ENCODE peak calls at places on chromosome 1, in six cellular contexts. One of them, this sample, is unnamed.

GRCh38 chr1:243713470-243714186 is 136.4 kb downstream of the AKT3 start:
- DNase-seq in esophagus muscularis mucosa: no peak
- DNase-seq in stimulated activated CD4-positive, alpha-beta T cell treated with anti-CD3 and anti-CD28 coated beads, Interleukin-12 subunit alpha, Interleukin-12 subunit beta, amount 100 ng/mL, for 4 hours: no peak
- DNase-seq in RCC 7860: no peak
- DNase-seq in activated CD4-positive, alpha-beta T cell treated with anti-CD3 and anti-CD28 coated beads, Interleukin-2, amount 50 U/mL, for 24 hours: no peak
- DNase-seq in LoVo: no peak
- DNase-seq in this sample: no peak

GRCh38 chr1:225911207-225912130 is 12.6 kb downstream of the PYCR2 start:
- DNase-seq in LoVo: peak; percentile 49
- DNase-seq in stimulated activated CD4-positive, alpha-beta T cell treated with anti-CD3 and anti-CD28 coated beads, Interleukin-12 subunit alpha, Interleukin-12 subunit beta, amount 100 ng/mL, for 4 hours: peak; percentile 72
- DNase-seq in RCC 7860: no peak
- DNase-seq in activated CD4-positive, alpha-beta T cell treated with anti-CD3 and anti-CD28 coated beads, Interleukin-2, amount 50 U/mL, for 24 hours: peak; percentile 46
- DNase-seq in esophagus muscularis mucosa: no peak
- DNase-seq in this sample: no peak

GRCh38 chr1:235060607-235061470 is 67.8 kb downstream of the TOMM20 start:
- DNase-seq in stimulated activated CD4-positive, alpha-beta T cell treated with anti-CD3 and anti-CD28 coated beads, Interleukin-12 subunit alpha, Interleukin-12 subunit beta, amount 100 ng/mL, for 4 hours: no peak
- DNase-seq in esophagus muscularis mucosa: no peak
- DNase-seq in LoVo: no peak
- DNase-seq in activated CD4-positive, alpha-beta T cell treated with anti-CD3 and anti-CD28 coated beads, Interleukin-2, amount 50 U/mL, for 24 hours: no peak
- DNase-seq in RCC 7860: no peak
- DNase-seq in this sample: no peak

GRCh38 chr1:40931601-40932000 is 47.9 kb upstream of the CTPS1 start:
- DNase-seq in RCC 7860: no peak
- DNase-seq in esophagus muscularis mucosa: no peak
- DNase-seq in LoVo: no peak
- DNase-seq in activated CD4-positive, alpha-beta T cell treated with anti-CD3 and anti-CD28 coated beads, Interleukin-2, amount 50 U/mL, for 24 hours: no peak
- DNase-seq in stimulated activated CD4-positive, alpha-beta T cell treated with anti-CD3 and anti-CD28 coated beads, Interleukin-12 subunit alpha, Interleukin-12 subunit beta, amount 100 ng/mL, for 4 hours: no peak
- DNase-seq in this sample: no peak

GRCh38 chr1:217542837-217543236 is 88.1 kb downstream of the GPATCH2 start:
- DNase-seq in LoVo: no peak
- DNase-seq in activated CD4-positive, alpha-beta T cell treated with anti-CD3 and anti-CD28 coated beads, Interleukin-2, amount 50 U/mL, for 24 hours: no peak
- DNase-seq in esophagus muscularis mucosa: no peak
- DNase-seq in stimulated activated CD4-positive, alpha-beta T cell treated with anti-CD3 and anti-CD28 coated beads, Interleukin-12 subunit alpha, Interleukin-12 subunit beta, amount 100 ng/mL, for 4 hours: no peak
- DNase-seq in RCC 7860: no peak
- DNase-seq in this sample: no peak

GRCh38 chr1:116239916-116240315 is 128.7 kb downstream of the MAB21L3 start:
- DNase-seq in LoVo: no peak
- DNase-seq in stimulated activated CD4-positive, alpha-beta T cell treated with anti-CD3 and anti-CD28 coated beads, Interleukin-12 subunit alpha, Interleukin-12 subunit beta, amount 100 ng/mL, for 4 hours: no peak
- DNase-seq in esophagus muscularis mucosa: no peak
- DNase-seq in RCC 7860: no peak
- DNase-seq in activated CD4-positive, alpha-beta T cell treated with anti-CD3 and anti-CD28 coated beads, Interleukin-2, amount 50 U/mL, for 24 hours: no peak
- DNase-seq in this sample: no peak

GRCh38 chr1:67580671-67581403 is 104.2 kb upstream of the GADD45A start:
- DNase-seq in activated CD4-positive, alpha-beta T cell treated with anti-CD3 and anti-CD28 coated beads, Interleukin-2, amount 50 U/mL, for 24 hours: no peak
- DNase-seq in stimulated activated CD4-positive, alpha-beta T cell treated with anti-CD3 and anti-CD28 coated beads, Interleukin-12 subunit alpha, Interleukin-12 subunit beta, amount 100 ng/mL, for 4 hours: no peak
- DNase-seq in RCC 7860: no peak
- DNase-seq in LoVo: no peak
- DNase-seq in esophagus muscularis mucosa: no peak
- DNase-seq in this sample: no peak

GRCh38 chr1:155005076-155005971 is 2.7 kb downstream of the ZBTB7B start:
- DNase-seq in RCC 7860: no peak
- DNase-seq in LoVo: no peak
- DNase-seq in esophagus muscularis mucosa: no peak
- DNase-seq in activated CD4-positive, alpha-beta T cell treated with anti-CD3 and anti-CD28 coated beads, Interleukin-2, amount 50 U/mL, for 24 hours: no peak
- DNase-seq in stimulated activated CD4-positive, alpha-beta T cell treated with anti-CD3 and anti-CD28 coated beads, Interleukin-12 subunit alpha, Interleukin-12 subunit beta, amount 100 ng/mL, for 4 hours: no peak
- DNase-seq in this sample: no peak

GRCh38 chr1:42381424-42381673 is 757 bp downstream of the RIMKLA start:
- DNase-seq in RCC 7860: no peak
- DNase-seq in esophagus muscularis mucosa: no peak
- DNase-seq in LoVo: no peak
- DNase-seq in stimulated activated CD4-positive, alpha-beta T cell treated with anti-CD3 and anti-CD28 coated beads, Interleukin-12 subunit alpha, Interleukin-12 subunit beta, amount 100 ng/mL, for 4 hours: no peak
- DNase-seq in activated CD4-positive, alpha-beta T cell treated with anti-CD3 and anti-CD28 coated beads, Interleukin-2, amount 50 U/mL, for 24 hours: no peak
- DNase-seq in this sample: no peak

GRCh38 chr1:77288275-77288674 is 6.5 kb downstream of the AK5 start:
- DNase-seq in esophagus muscularis mucosa: no peak
- DNase-seq in RCC 7860: no peak
- DNase-seq in stimulated activated CD4-positive, alpha-beta T cell treated with anti-CD3 and anti-CD28 coated beads, Interleukin-12 subunit alpha, Interleukin-12 subunit beta, amount 100 ng/mL, for 4 hours: no peak
- DNase-seq in activated CD4-positive, alpha-beta T cell treated with anti-CD3 and anti-CD28 coated beads, Interleukin-2, amount 50 U/mL, for 24 hours: no peak
- DNase-seq in LoVo: no peak
- DNase-seq in this sample: no peak

GRCh38 chr1:33123266-33123665 is 42.3 kb downstream of the AZIN2 start:
- DNase-seq in stimulated activated CD4-positive, alpha-beta T cell treated with anti-CD3 and anti-CD28 coated beads, Interleukin-12 subunit alpha, Interleukin-12 subunit beta, amount 100 ng/mL, for 4 hours: no peak
- DNase-seq in activated CD4-positive, alpha-beta T cell treated with anti-CD3 and anti-CD28 coated beads, Interleukin-2, amount 50 U/mL, for 24 hours: no peak
- DNase-seq in LoVo: no peak
- DNase-seq in esophagus muscularis mucosa: peak; percentile 10
- DNase-seq in RCC 7860: no peak
- DNase-seq in this sample: no peak

GRCh38 chr1:244388961-244389360 is 62.7 kb downstream of the ADSS2 start:
- DNase-seq in esophagus muscularis mucosa: no peak
- DNase-seq in stimulated activated CD4-positive, alpha-beta T cell treated with anti-CD3 and anti-CD28 coated beads, Interleukin-12 subunit alpha, Interleukin-12 subunit beta, amount 100 ng/mL, for 4 hours: no peak
- DNase-seq in LoVo: no peak
- DNase-seq in activated CD4-positive, alpha-beta T cell treated with anti-CD3 and anti-CD28 coated beads, Interleukin-2, amount 50 U/mL, for 24 hours: no peak
- DNase-seq in RCC 7860: no peak
- DNase-seq in this sample: no peak

GRCh38 chr1:225767591-225768540 is 9.8 kb upstream of the SRP9 start:
- DNase-seq in RCC 7860: peak; percentile 68
- DNase-seq in LoVo: no peak
- DNase-seq in activated CD4-positive, alpha-beta T cell treated with anti-CD3 and anti-CD28 coated beads, Interleukin-2, amount 50 U/mL, for 24 hours: no peak
- DNase-seq in esophagus muscularis mucosa: no peak
- DNase-seq in stimulated activated CD4-positive, alpha-beta T cell treated with anti-CD3 and anti-CD28 coated beads, Interleukin-12 subunit alpha, Interleukin-12 subunit beta, amount 100 ng/mL, for 4 hours: no peak
- DNase-seq in this sample: no peak

This sample was measured in Caki2.